ENCODE peak calls at places on chromosomes 5 and 9, in four cellular contexts. Z is adrenal gland, T is kidney glomerular epithelial cell, Q is neural crest cell. C is an unnamed sample.

GRCh38 chr5:15914603-15915002 is 265.0 kb downstream of the MARCHF11 start:
- DNase-seq in Z (no peak), T (no peak), Q (no peak), C (no peak)

GRCh38 chr5:67644221-67644920 is 447.8 kb upstream of the CD180 start:
- DNase-seq in Z (no peak), T (no peak), Q (no peak), C (no peak)

GRCh38 chr9:70811638-70812037 is 309.8 kb downstream of the TRPM3 start:
- DNase-seq in Z (no peak), T (no peak), Q (no peak), C (no peak)

GRCh38 chr5:58871648-58872242 is 288.9 kb downstream of the RAB3C start:
- DNase-seq in Z (peak), T (peak), Q (peak), C (peak)

GRCh38 chr9:133726401-133727276 is 11.5 kb downstream of the SARDH start:
- DNase-seq in Z (peak), T (no peak), Q (peak), C (peak)

GRCh38 chr5:180343846-180344327 is 9.2 kb downstream of the GFPT2 start:
- DNase-seq in Z (peak), T (no peak), Q (no peak), C (no peak)

GRCh38 chr5:54917323-54917722 is 68.1 kb downstream of the ESM1 start:
- DNase-seq in Z (no peak), T (no peak), Q (no peak), C (no peak)

GRCh38 chr5:56838409-56839039 is 23.2 kb downstream of the MAP3K1 start:
- DNase-seq in Z (peak), T (peak), Q (no peak), C (peak)

GRCh38 chr9:10274983-10275382 is 337.8 kb downstream of the PTPRD start:
- DNase-seq in Z (no peak), T (no peak), Q (no peak), C (no peak)

GRCh38 chr5:151684690-151685361 is 1.9 kb downstream of the SPARC start:
- DNase-seq in Z (peak), T (peak), Q (peak), C (no peak)

GRCh38 chr9:91642771-91643170 is 219.1 kb upstream of the NFIL3 start:
- DNase-seq in Z (no peak), T (no peak), Q (no peak), C (no peak)

GRCh38 chr9:110186254-110186653 is 21.7 kb downstream of the C9orf152 start:
- DNase-seq in Z (no peak), T (no peak), Q (no peak), C (no peak)

GRCh38 chr9:111961011-111961410 is 64.4 kb downstream of the UGCG start:
- DNase-seq in Z (no peak), T (peak), Q (no peak), C (no peak)

GRCh38 chr9:14868772-14869583 is 41.2 kb downstream of the FREM1 start:
- DNase-seq in Z (peak), T (no peak), Q (peak), C (no peak)

GRCh38 chr5:77798448-77798847 is 22.3 kb upstream of the TBCA start:
- DNase-seq in Z (no peak), T (no peak), Q (no peak), C (no peak)

GRCh38 chr5:88658005-88658404 is 225.0 kb downstream of the MEF2C start:
- DNase-seq in Z (no peak), T (no peak), Q (no peak), C (no peak)

GRCh38 chr5:61286446-61287132 is 45.5 kb upstream of the ZSWIM6 start:
- DNase-seq in Z (no peak), T (no peak), Q (no peak), C (no peak)

GRCh38 chr9:93818795-93819472 is 136.2 kb downstream of the BARX1 start:
- DNase-seq in Z (no peak), T (no peak), Q (no peak), C (no peak)

GRCh38 chr5:92309336-92309991 is 926.3 kb upstream of the ARRDC3 start:
- DNase-seq in Z (no peak), T (peak), Q (no peak), C (no peak)

GRCh38 chr5:55665065-55665464 is 47.1 kb downstream of the SLC38A9 start:
- DNase-seq in Z (no peak), T (no peak), Q (no peak), C (no peak)